ENCODE peak calls at places on chromosomes 11 and 22, in ten cellular contexts. A is left ventricle myocardium inferior; Z is CD8-positive, alpha-beta T cell; B is spleen; S is endodermal cell; K is astrocyte; R is neuronal stem cell; L is adrenal gland; E is mucosa of descending colon; U is Peyer's patch. M is an unnamed sample.

GRCh38 chr22:49372530-49373288 is 455.0 kb downstream of the BRD1 start:
- DNase-seq in R (no peak), B (peak; percentile 69), U (peak; percentile 6), S (peak; percentile 91), K (no peak), L (no peak), Z (no peak), A (no peak), E (no peak), M (no peak)

GRCh38 chr11:98601181-98601773 is 419.5 kb upstream of the CNTN5 start:
- DNase-seq in E (no peak), R (no peak), A (no peak), B (no peak), L (no peak), K (no peak), U (no peak), Z (no peak), S (no peak), M (peak; percentile 85)

GRCh38 chr11:8095356-8095755 is 14.3 kb downstream of the TUB start:
- DNase-seq in U (no peak), A (no peak), B (peak; percentile 69), E (no peak), Z (no peak), S (peak; percentile 36), R (no peak), L (peak; percentile 3), K (no peak), M (no peak)

GRCh38 chr11:62004473-62004872 is 37.0 kb upstream of the FTH1 start:
- DNase-seq in R (no peak), E (peak; percentile 58), A (no peak), B (peak; percentile 40), U (no peak), L (no peak), S (no peak), Z (no peak), K (peak; percentile 75), M (no peak)

GRCh38 chr22:47597041-47597440 is 834.6 kb downstream of the TBC1D22A start:
- DNase-seq in S (peak; percentile 10), L (no peak), B (no peak), R (no peak), E (no peak), K (no peak), U (no peak), A (no peak), Z (no peak), M (no peak)

GRCh38 chr11:132590554-132590953 is 941.7 kb downstream of the OPCML start:
- DNase-seq in U (no peak), L (peak; percentile 18), A (no peak), K (no peak), B (no peak), E (no peak), S (no peak), R (no peak), Z (no peak), M (no peak)

GRCh38 chr11:113773092-113773415 is 438 bp downstream of the ZW10 start:
- DNase-seq in K (peak; percentile 37), S (no peak), Z (peak; percentile 11), B (no peak), U (no peak), A (no peak), R (no peak), E (peak; percentile 62), L (peak; percentile 20), M (no peak)

GRCh38 chr11:15613231-15613630 is 498.5 kb downstream of the INSC start:
- DNase-seq in R (no peak), E (no peak), S (no peak), U (no peak), Z (no peak), A (no peak), K (no peak), B (no peak), L (no peak), M (no peak)

GRCh38 chr11:112023104-112023503 is 2.1 kb upstream of the DLAT start:
- DNase-seq in B (no peak), U (no peak), Z (no peak), L (no peak), E (no peak), K (no peak), R (no peak), S (no peak), A (no peak), M (no peak)

GRCh38 chr22:21642584-21643448 is 714 bp downstream of the SDF2L1 start:
- DNase-seq in K (no peak), Z (peak; percentile 68), A (no peak), L (peak; percentile 60), E (peak; percentile 70), S (peak; percentile 90), B (peak; percentile 87), U (peak; percentile 60), R (no peak), M (peak; percentile 62)

GRCh38 chr11:66845876-66846212 is 2.6 kb downstream of the RCE1 start:
- DNase-seq in R (no peak), S (peak; percentile 48), L (peak; percentile 19), K (no peak), B (peak; percentile 71), Z (no peak), U (no peak), E (no peak), A (no peak), M (no peak)

GRCh38 chr22:43253839-43254238 is 66.9 kb upstream of the TTLL12 start:
- DNase-seq in E (no peak), B (no peak), L (no peak), A (no peak), K (no peak), S (no peak), R (no peak), Z (no peak), U (no peak), M (no peak)

GRCh38 chr11:33753304-33753703 is 17.1 kb upstream of the CD59 start:
- DNase-seq in A (no peak), U (no peak), R (no peak), Z (no peak), E (no peak), S (no peak), L (no peak), K (peak; percentile 82), B (no peak), M (peak; percentile 68)

GRCh38 chr11:131663403-131664200 is 293.2 kb downstream of the NTM start:
- DNase-seq in B (no peak), R (no peak), E (no peak), A (no peak), S (peak; percentile 40), Z (no peak), K (no peak), U (no peak), L (no peak), M (no peak)

DNA sequence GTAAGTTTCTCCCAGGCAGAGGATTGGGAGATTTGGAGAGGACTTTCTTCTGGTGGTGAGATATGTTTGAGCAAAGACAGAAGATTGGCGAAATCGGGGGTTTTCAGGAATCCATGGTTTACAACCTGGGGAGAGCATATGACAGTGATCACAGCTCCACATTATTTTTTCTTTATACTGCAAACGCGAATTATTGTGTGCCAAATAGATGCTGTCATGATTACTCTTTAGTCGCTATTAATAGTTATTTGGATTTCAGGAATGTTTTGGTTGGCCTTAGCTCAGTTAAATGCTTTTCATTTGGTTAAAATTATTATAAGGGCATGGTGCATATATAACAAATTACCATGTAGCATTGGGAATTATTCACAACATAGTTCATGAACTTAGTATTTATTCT is 15.2 kb downstream of the ATXN10 start:
- DNase-seq in E (no peak), R (no peak), B (no peak), S (no peak), Z (no peak), K (peak; percentile 77), L (no peak), U (no peak), A (no peak), M (no peak)
- H3K4me1 ChIP-seq in E (peaks cover 8% of the 10 kb centered on the region), R (peaks cover 9% of the 10 kb centered on the region), B (peaks cover 16% of the 10 kb centered on the region), S (no peaks in the 10 kb centered on the region), Z (peaks cover 7% of the 10 kb centered on the region), K (peaks cover 75% of the 10 kb centered on the region), L (peaks cover 72% of the 10 kb centered on the region), U (no peaks in the 10 kb centered on the region), A (peaks cover 80% of the 10 kb centered on the region), M (peaks cover 44% of the 10 kb centered on the region)

DNA sequence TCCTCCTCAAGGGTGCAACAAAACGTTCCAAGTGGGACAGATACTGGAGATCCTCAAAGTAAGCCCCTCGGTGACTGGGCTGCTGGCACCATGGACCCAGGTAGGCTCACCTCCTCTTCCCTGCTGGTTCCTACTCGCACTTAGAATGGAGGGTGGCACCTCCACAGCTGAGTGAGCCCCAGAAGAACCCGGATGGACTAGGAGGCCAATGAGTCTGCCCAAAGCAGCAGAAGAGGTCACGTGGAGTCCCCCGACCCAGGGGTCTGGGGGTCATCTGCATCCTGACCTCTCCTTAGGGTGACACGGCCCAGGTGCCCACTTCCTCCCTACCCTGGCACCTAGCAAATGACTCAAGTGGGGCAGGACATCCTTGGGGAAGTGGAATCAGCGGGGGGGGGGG is 4.4 kb downstream of the APOL1 start:
- DNase-seq in U (no peak), L (no peak), E (no peak), B (no peak), K (no peak), Z (no peak), S (no peak), R (no peak), A (no peak), M (no peak)
- H3K4me1 ChIP-seq in U (peaks cover 2% of the 10 kb centered on the region), L (peaks cover 39% of the 10 kb centered on the region), E (peaks cover 30% of the 10 kb centered on the region), B (peaks cover 44% of the 10 kb centered on the region), K (peaks cover 8% of the 10 kb centered on the region), Z (peaks cover 42% of the 10 kb centered on the region), S (peaks cover 14% of the 10 kb centered on the region), R (peaks cover 21% of the 10 kb centered on the region), A (peaks cover 75% of the 10 kb centered on the region), M (peaks cover 7% of the 10 kb centered on the region)

DNA sequence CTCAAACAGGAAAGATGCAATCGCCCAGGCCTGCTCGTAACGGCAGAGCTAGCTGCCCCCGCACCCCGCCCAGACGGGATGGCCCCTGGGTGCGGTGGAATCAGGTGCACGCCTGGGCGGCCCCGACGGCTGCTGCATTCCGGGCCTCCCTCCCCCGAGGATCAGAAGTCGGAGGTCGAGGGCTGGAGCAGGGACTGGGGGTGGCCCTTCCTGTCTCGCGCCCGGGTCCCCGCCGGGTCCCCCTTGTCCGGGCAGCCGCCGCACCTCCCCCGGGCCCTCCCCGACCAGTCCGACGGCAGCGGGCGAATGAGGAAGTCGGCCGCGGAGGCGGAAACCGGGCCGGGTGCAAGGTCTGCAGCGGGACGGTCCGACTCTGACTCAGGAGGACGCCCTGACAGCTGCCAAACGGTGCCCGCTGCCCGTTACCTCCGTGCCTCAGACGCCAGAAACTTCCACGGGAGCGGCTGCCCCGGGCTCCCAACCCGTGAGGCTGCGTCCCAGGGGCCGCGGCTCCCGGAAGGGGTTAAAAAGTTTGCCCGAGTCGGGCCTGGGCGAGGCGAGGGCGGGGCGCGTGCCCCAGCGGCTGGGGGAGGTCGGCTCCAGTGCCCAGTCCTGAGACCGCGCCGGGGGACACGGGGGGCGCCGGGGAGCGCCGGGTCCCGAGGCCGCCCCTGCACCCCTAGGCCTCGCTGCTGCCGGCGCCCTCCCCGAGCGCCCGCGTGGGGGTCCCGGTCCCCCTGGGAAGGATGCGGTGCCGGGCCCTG is 685 bp downstream of the MYH9 start:
- DNase-seq in S (peak; percentile 53), U (peak; percentile 77), Z (peak; percentile 54), E (peak; percentile 93), B (peak; percentile 98), L (peak; percentile 83), R (no peak), A (peak; percentile 81), K (no peak), M (peak; percentile 60)
- H3K4me1 ChIP-seq in S (peaks cover 8% of the 10 kb centered on the region), U (peaks cover 9% of the 10 kb centered on the region), Z (peaks cover 30% of the 10 kb centered on the region), E (peaks cover 33% of the 10 kb centered on the region), B (peaks cover 45% of the 10 kb centered on the region), L (peaks cover 48% of the 10 kb centered on the region), R (peaks cover 17% of the 10 kb centered on the region), A (peaks cover 77% of the 10 kb centered on the region), K (peaks cover 26% of the 10 kb centered on the region), M (peaks cover 43% of the 10 kb centered on the region)

DNA sequence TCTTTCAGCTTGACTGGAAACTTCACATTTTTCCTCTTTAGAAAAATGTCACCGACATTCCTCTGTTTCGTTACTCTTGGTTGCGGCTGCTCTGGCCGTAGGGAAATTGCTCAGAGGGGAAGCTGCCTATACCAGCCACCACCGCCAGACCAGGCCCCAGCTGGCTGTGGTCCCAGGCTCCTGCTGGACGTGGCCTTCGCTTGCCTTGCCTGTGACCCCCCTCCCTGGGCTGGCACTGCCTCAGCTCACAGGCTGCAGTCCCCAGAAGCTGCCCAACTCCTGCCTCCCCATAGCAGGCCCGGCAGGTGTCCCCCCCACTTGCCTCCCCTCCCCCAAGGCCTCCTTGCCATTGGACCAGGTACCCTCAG is 197.7 kb downstream of the MN1 start:
- DNase-seq in L (peak; percentile 41), U (no peak), A (no peak), R (no peak), K (peak; percentile 63), S (no peak), E (no peak), B (peak; percentile 51), Z (no peak), M (peak; percentile 86)
- H3K4me1 ChIP-seq in L (no peaks in the 10 kb centered on the region), U (no peaks in the 10 kb centered on the region), A (no peaks in the 10 kb centered on the region), R (peaks cover 18% of the 10 kb centered on the region), K (no peaks in the 10 kb centered on the region), S (no peaks in the 10 kb centered on the region), E (no peaks in the 10 kb centered on the region), B (no peaks in the 10 kb centered on the region), Z (no peaks in the 10 kb centered on the region), M (no peaks in the 10 kb centered on the region)